ENCODE peak calls at places on chromosomes 2 and 18, in eight cellular contexts. B, Q, E, G, I, A, J and H are unnamed samples.

GRCh38 chr2:218027426-218028188 is 24.8 kb upstream of the TNS1 start:
- DNase-seq in B (no peak), Q (no peak), E (no peak), G (no peak), I (no peak), A (no peak), J (no peak), H (peak; percentile 3)

GRCh38 chr2:38797276-38797675 is 19.3 kb downstream of the GEMIN6 start:
- DNase-seq in B (no peak), Q (no peak), E (no peak), G (peak; percentile 9), I (no peak), A (peak; percentile 45), J (no peak), H (no peak)

GRCh38 chr18:32271649-32272324 is 81.9 kb downstream of the MEP1B start:
- DNase-seq in B (no peak), Q (no peak), E (peak; percentile 67), G (peak; percentile 6), I (peak; percentile 80), A (peak; percentile 23), J (peak; percentile 16), H (no peak)

GRCh38 chr2:241545113-241545512 is 13.4 kb upstream of the BOK start:
- DNase-seq in B (no peak), Q (no peak), E (no peak), G (no peak), I (peak; percentile 76), A (no peak), J (no peak), H (no peak)

GRCh38 chr18:68520406-68521075 is 194.4 kb downstream of the TMX3 start:
- DNase-seq in B (no peak), Q (no peak), E (no peak), G (no peak), I (peak; percentile 49), A (no peak), J (no peak), H (no peak)

GRCh38 chr2:143553261-143553660 is 424.0 kb downstream of the ARHGAP15 start:
- DNase-seq in B (no peak), Q (no peak), E (no peak), G (no peak), I (no peak), A (no peak), J (no peak), H (no peak)

GRCh38 chr18:61876899-61877298 is 15.9 kb downstream of the RNF152 start:
- DNase-seq in B (no peak), Q (no peak), E (no peak), G (no peak), I (no peak), A (no peak), J (no peak), H (no peak)

GRCh38 chr2:148955798-148956197 is 80.8 kb downstream of the KIF5C start:
- DNase-seq in B (no peak), Q (no peak), E (no peak), G (no peak), I (no peak), A (no peak), J (no peak), H (no peak)

GRCh38 chr2:26222976-26223375 is 21.5 kb downstream of the HADHA start:
- DNase-seq in B (no peak), Q (no peak), E (no peak), G (no peak), I (no peak), A (no peak), J (no peak), H (no peak)